ENCODE peak calls at places on chromosomes 6 and 20, in eight cellular contexts. G is adrenal gland, H is right lobe of liver, P is suprapubic skin, A is gastrocnemius medialis, B is HCT116, C is heart left ventricle, F is testis. R is an unnamed sample.

GRCh38 chr20:35641743-35642142 is 23.0 kb downstream of the CPNE1 start:
- DNase-seq in G (no peak), H (no peak), P (no peak), A (no peak), B (no peak), C (no peak), F (no peak), R (no peak)

GRCh38 chr6:45637611-45638257 is 260.0 kb upstream of the SUPT3H start:
- DNase-seq in G (no peak), H (no peak), P (no peak), A (no peak), B (no peak), C (no peak), F (no peak), R (no peak)

GRCh38 chr6:36130672-36131516 is 581 bp downstream of the MAPK13 start:
- DNase-seq in G (peak), H (peak), P (peak), A (no peak), B (peak), C (no peak), F (peak), R (no peak)

GRCh38 chr6:43504756-43505593 is 5.2 kb downstream of the LRRC73 start:
- DNase-seq in G (no peak), H (no peak), P (no peak), A (no peak), B (no peak), C (no peak), F (no peak), R (no peak)

GRCh38 chr6:31691564-31692108 is 10.8 kb upstream of the LY6G5C start:
- DNase-seq in G (no peak), H (no peak), P (no peak), A (no peak), B (no peak), C (no peak), F (no peak), R (no peak)

GRCh38 chr6:47358440-47359225 is 48.9 kb upstream of the TNFRSF21 start:
- DNase-seq in G (no peak), H (no peak), P (no peak), A (no peak), B (no peak), C (no peak), F (no peak), R (no peak)

GRCh38 chr6:146883640-146884531 is 285.1 kb downstream of the ADGB start:
- DNase-seq in G (no peak), H (no peak), P (no peak), A (no peak), B (no peak), C (no peak), F (no peak), R (no peak)

GRCh38 chr6:125821825-125822281 is 31.1 kb downstream of the NCOA7 start:
- DNase-seq in G (no peak), H (no peak), P (no peak), A (no peak), B (no peak), C (no peak), F (no peak), R (no peak)

GRCh38 chr6:403659-404655 is 12.4 kb downstream of the IRF4 start:
- DNase-seq in G (no peak), H (no peak), P (no peak), A (no peak), B (no peak), C (no peak), F (no peak), R (no peak)

GRCh38 chr6:97947841-97948240 is 664.8 kb upstream of the MMS22L start:
- DNase-seq in G (peak), H (peak), P (no peak), A (no peak), B (peak), C (peak), F (peak), R (no peak)

GRCh38 chr6:48423640-48424365 is 312.8 kb upstream of the PTCHD4 start:
- DNase-seq in G (no peak), H (no peak), P (no peak), A (no peak), B (no peak), C (no peak), F (no peak), R (no peak)

GRCh38 chr6:22756365-22756764 is 187.0 kb downstream of the HDGFL1 start:
- DNase-seq in G (no peak), H (no peak), P (no peak), A (no peak), B (no peak), C (no peak), F (no peak), R (no peak)

GRCh38 chr20:43778375-43778774 is 51.6 kb upstream of the GTSF1L start:
- DNase-seq in G (no peak), H (no peak), P (no peak), A (no peak), B (no peak), C (no peak), F (no peak), R (no peak)

GRCh38 chr6:1609662-1610496 is at the start of gene FOXC1:
- DNase-seq in G (peak), H (peak), P (peak), A (peak), B (peak), C (peak), F (peak), R (peak)

GRCh38 chr6:79869600-79870084 is 77.7 kb downstream of the ELOVL4 start:
- DNase-seq in G (peak), H (peak), P (peak), A (peak), B (peak), C (peak), F (peak), R (peak)

GRCh38 chr20:58309607-58310290 is at the start of gene RAB22A:
- DNase-seq in G (peak), H (peak), P (peak), A (peak), B (peak), C (peak), F (peak), R (peak)

GRCh38 chr20:37395411-37395800 is 49.5 kb downstream of the SRC start:
- DNase-seq in G (no peak), H (peak), P (no peak), A (no peak), B (no peak), C (no peak), F (no peak), R (no peak)

GRCh38 chr6:135012349-135012748 is 42.3 kb downstream of the HBS1L start:
- DNase-seq in G (no peak), H (no peak), P (no peak), A (no peak), B (no peak), C (no peak), F (no peak), R (no peak)

GRCh38 chr20:7841967-7842301 is 98.3 kb downstream of the HAO1 start:
- DNase-seq in G (no peak), H (no peak), P (no peak), A (no peak), B (no peak), C (peak), F (no peak), R (peak)

GRCh38 chr6:71139249-71139648 is 149.4 kb upstream of the OGFRL1 start:
- DNase-seq in G (no peak), H (no peak), P (no peak), A (no peak), B (no peak), C (no peak), F (no peak), R (no peak)

GRCh38 chr6:35370799-35371493 is 28.6 kb downstream of the PPARD start:
- DNase-seq in G (no peak), H (peak), P (no peak), A (no peak), B (no peak), C (peak), F (no peak), R (no peak)

GRCh38 chr20:19019734-19020364 is 192.6 kb upstream of the SLC24A3 start:
- DNase-seq in G (no peak), H (no peak), P (no peak), A (no peak), B (no peak), C (no peak), F (no peak), R (no peak)

GRCh38 chr6:108156180-108156937 is 9.5 kb upstream of the NR2E1 start:
- DNase-seq in G (no peak), H (no peak), P (no peak), A (no peak), B (no peak), C (no peak), F (no peak), R (no peak)

GRCh38 chr6:44161997-44162338 is 3.3 kb downstream of the CAPN11 start:
- DNase-seq in G (no peak), H (no peak), P (no peak), A (no peak), B (no peak), C (no peak), F (no peak), R (no peak)

GRCh38 chr20:62365814-62366369 is 1.2 kb downstream of the LAMA5 start:
- DNase-seq in G (no peak), H (peak), P (no peak), A (no peak), B (no peak), C (peak), F (no peak), R (no peak)

GRCh38 chr6:33411632-33412005 is 805 bp downstream of the PHF1 start:
- DNase-seq in G (no peak), H (no peak), P (peak), A (no peak), B (no peak), C (no peak), F (no peak), R (no peak)

GRCh38 chr6:33413200-33413599 is 2.4 kb downstream of the PHF1 start:
- DNase-seq in G (no peak), H (no peak), P (no peak), A (no peak), B (no peak), C (no peak), F (no peak), R (no peak)

GRCh38 chr6:33410050-33410710 is 634 bp upstream of the PHF1 start:
- DNase-seq in G (peak), H (peak), P (peak), A (peak), B (peak), C (peak), F (peak), R (peak)

GRCh38 chr6:33412140-33413009 is 1.6 kb downstream of the PHF1 start:
- DNase-seq in G (no peak), H (no peak), P (no peak), A (no peak), B (no peak), C (no peak), F (no peak), R (no peak)

GRCh38 chr6:33410711-33411631 is at the start of gene PHF1:
- DNase-seq in G (no peak), H (peak), P (peak), A (peak), B (peak), C (peak), F (peak), R (no peak)
- TF ChIP-seq POLR2A in G (peak), H (peak), P (no peak), A (peak), B (peak), C (no peak), F (no peak), R (peak)

GRCh38 chr6:121216928-121217327 is 117.4 kb downstream of the TBC1D32 start:
- DNase-seq in G (no peak), H (no peak), P (no peak), A (no peak), B (no peak), C (no peak), F (no peak), R (no peak)

GRCh38 chr6:121223212-121223611 is 111.1 kb downstream of the TBC1D32 start:
- DNase-seq in G (no peak), H (no peak), P (no peak), A (no peak), B (no peak), C (no peak), F (no peak), R (no peak)

GRCh38 chr6:121223930-121224329 is 110.3 kb downstream of the TBC1D32 start:
- DNase-seq in G (no peak), H (no peak), P (no peak), A (no peak), B (no peak), C (no peak), F (no peak), R (no peak)

GRCh38 chr6:121222656-121223055 is 111.6 kb downstream of the TBC1D32 start:
- DNase-seq in G (no peak), H (no peak), P (no peak), A (no peak), B (no peak), C (no peak), F (no peak), R (no peak)
- TF ChIP-seq CTCF in G (peak), H (no peak), P (no peak), A (no peak), B (no peak), C (peak), F (no peak), R (no peak)

GRCh38 chr6:165701564-165702354 is 38.7 kb upstream of the PDE10A start:
- DNase-seq in G (no peak), H (no peak), P (no peak), A (no peak), B (no peak), C (no peak), F (no peak), R (no peak)

GRCh38 chr6:165704001-165704748 is 41.1 kb upstream of the PDE10A start:
- DNase-seq in G (no peak), H (no peak), P (no peak), A (no peak), B (no peak), C (no peak), F (peak), R (no peak)

GRCh38 chr6:165701005-165701404 is 38.0 kb upstream of the PDE10A start:
- DNase-seq in G (no peak), H (no peak), P (no peak), A (no peak), B (no peak), C (peak), F (no peak), R (no peak)

GRCh38 chr6:165705941-165706340 is 42.9 kb upstream of the PDE10A start:
- DNase-seq in G (no peak), H (no peak), P (no peak), A (no peak), B (no peak), C (no peak), F (no peak), R (no peak)

DNA sequence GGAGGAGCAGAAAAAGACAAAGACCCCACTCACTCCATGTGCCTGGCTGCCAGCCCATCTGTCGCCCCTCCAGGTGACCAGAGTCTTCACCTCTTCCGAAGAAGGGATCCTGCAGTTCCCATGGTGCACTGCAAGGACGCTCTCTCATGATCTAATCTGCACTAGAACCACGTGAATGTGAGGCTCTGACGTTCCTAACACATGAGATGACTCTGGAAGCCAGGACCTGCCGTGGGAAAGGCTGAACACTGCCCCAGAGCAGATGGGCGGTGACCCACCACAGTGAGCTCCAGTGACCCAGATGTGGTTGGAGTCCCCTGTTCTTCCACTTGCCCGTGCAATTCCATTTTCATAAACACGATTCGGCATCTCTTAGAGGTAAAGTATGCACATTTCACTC is 39.6 kb upstream of the PDE10A start:
- DNase-seq in G (no peak), H (no peak), P (no peak), A (no peak), B (no peak), C (no peak), F (no peak), R (no peak)
- TF ChIP-seq POLR2A in G (no peak), H (no peak), P (no peak), A (no peak), B (no peak), C (no peak), F (no peak), R (no peak)

GRCh38 chr20:47172579-47172978 is 183.9 kb downstream of the ZMYND8 start:
- DNase-seq in G (no peak), H (no peak), P (no peak), A (no peak), B (no peak), C (no peak), F (no peak), R (no peak)

GRCh38 chr20:47175501-47175900 is 181.0 kb downstream of the ZMYND8 start:
- DNase-seq in G (no peak), H (no peak), P (no peak), A (no peak), B (no peak), C (peak), F (no peak), R (no peak)

GRCh38 chr20:47178277-47178676 is 178.2 kb downstream of the ZMYND8 start:
- DNase-seq in G (no peak), H (no peak), P (no peak), A (no peak), B (no peak), C (no peak), F (no peak), R (no peak)

GRCh38 chr20:47174844-47175243 is 181.7 kb downstream of the ZMYND8 start:
- DNase-seq in G (no peak), H (no peak), P (no peak), A (no peak), B (no peak), C (no peak), F (no peak), R (no peak)

DNA sequence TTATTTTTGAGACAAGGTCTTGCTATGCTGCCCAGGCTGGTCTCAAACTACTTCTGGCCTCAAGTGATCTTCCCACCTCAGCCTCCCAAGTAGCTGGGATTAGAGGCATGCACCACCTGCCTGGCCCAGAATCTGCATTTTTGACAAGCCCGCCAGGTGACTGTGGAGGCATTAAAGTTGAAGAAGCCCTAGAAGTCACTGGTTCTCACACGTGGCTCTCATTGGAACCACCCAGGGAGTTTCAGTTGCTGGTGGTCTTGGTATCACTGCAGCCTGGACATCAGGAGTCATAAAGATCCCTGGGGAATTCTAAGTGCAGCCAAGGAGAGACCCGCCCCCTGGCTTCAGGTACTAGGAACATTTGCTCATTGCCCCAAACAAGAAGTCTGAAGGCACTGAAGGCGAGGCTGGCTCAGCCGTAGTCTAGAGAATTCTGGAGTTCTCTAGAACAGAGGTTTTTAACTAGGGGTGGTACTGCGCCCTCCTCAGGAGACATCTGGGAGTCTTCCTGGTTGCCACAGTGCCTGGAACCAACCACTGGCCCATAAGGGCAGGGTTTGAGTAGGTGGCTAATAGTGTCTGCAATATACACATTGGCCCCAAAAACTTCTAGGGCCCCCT is 182.8 kb downstream of the ZMYND8 start:
- DNase-seq in G (no peak), H (no peak), P (no peak), A (no peak), B (no peak), C (no peak), F (no peak), R (no peak)
- TF ChIP-seq CTCF in G (no peak), H (no peak), P (no peak), A (no peak), B (peak), C (no peak), F (no peak), R (no peak)

GRCh38 chr6:26596579-26597388 is at the start of gene ABT1:
- DNase-seq in G (peak), H (peak), P (peak), A (peak), B (peak), C (peak), F (peak), R (peak)
- TF ChIP-seq POLR2A in G (peak), H (peak), P (no peak), A (peak), B (peak), C (no peak), F (peak), R (peak)

GRCh38 chr20:9220874-9221547 is 152.1 kb downstream of the PLCB4 start:
- DNase-seq in G (no peak), H (no peak), P (no peak), A (no peak), B (no peak), C (peak), F (no peak), R (no peak)

GRCh38 chr20:9211016-9211760 is 142.3 kb downstream of the PLCB4 start:
- DNase-seq in G (no peak), H (no peak), P (no peak), A (no peak), B (no peak), C (no peak), F (peak), R (no peak)

GRCh38 chr20:9218412-9219001 is 149.6 kb downstream of the PLCB4 start:
- DNase-seq in G (no peak), H (no peak), P (no peak), A (no peak), B (no peak), C (no peak), F (no peak), R (peak)

GRCh38 chr20:9214676-9215075 is 145.8 kb downstream of the PLCB4 start:
- DNase-seq in G (no peak), H (no peak), P (no peak), A (no peak), B (no peak), C (no peak), F (no peak), R (no peak)

DNA sequence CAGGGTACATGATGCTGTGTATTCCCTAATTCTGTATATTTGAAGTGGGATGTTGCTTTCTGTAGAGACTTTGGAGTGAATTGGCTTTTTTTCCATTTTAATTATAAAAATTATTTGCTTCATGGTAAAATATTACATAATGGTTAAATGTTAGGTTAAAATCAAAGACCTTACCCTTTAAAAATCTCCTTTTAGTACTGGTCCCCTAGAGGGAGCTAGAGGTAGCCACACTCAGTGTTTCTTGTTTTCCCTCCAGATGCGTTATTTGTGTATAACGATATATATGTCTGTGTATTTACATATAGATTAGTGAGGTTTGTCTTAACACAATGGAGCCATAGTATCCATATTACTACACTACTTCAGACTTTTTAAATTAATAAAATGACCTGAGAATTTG is 146.7 kb downstream of the PLCB4 start:
- DNase-seq in G (no peak), H (no peak), P (no peak), A (no peak), B (peak), C (no peak), F (no peak), R (no peak)
- TF ChIP-seq CTCF in G (no peak), H (peak), P (no peak), A (no peak), B (peak), C (peak), F (no peak), R (no peak)

DNA sequence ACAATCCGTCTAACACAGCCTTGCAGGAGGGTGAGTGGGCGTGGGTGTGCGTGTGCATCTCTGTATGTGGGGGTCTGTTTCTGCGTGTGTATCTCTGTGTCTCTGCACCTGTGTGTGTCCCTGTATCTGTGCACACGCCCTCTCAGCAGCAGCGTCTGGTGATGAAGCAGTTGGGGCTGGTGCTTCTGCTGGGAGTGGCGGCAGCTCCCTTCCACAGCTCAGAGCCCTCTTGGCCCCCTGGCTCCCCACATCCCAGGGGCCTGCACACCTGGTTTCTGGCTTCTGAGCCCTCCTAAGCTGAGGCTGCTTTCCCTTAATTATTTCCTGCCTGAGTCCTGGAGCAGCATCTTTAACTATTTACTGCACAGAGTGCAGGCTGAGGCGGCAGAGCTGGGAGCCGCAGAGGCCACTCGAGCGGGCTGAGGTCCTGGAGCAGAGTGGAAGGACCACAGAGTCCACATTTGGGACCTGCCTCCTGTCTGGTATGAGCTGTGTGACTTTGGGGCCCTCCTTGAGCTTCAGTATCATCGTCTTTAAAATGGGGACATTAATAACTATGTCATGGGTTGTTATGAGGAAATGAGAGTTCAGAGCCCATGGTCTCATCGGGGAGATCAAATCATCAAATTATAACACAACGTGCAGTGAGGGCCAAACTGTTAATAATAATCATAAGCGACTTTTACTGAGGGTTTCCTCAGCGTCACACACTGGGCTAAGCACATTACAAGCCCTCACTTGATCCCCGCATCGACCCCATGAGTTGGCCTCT is 49.7 kb upstream of the CCDC167 start:
- DNase-seq in G (no peak), H (no peak), P (no peak), A (no peak), B (no peak), C (no peak), F (no peak), R (no peak)
- TF ChIP-seq POLR2A in G (no peak), H (no peak), P (no peak), A (no peak), B (no peak), C (no peak), F (no peak), R (no peak)